ENCODE peak calls at places on chromosomes 4 and X, in eight cellular contexts. O is heart left ventricle; A is heart right ventricle; J is Karpas-422; Z is RWPE2; W is CD8-positive, alpha-beta T cell; N is HCT116; B is spleen. G is an unnamed sample. For H3K27me3 and H3K4me1, the result is how much of the 10 kb centered on the place peaks cover.

GRCh38 chr4:10639100-10639499 is 45.5 kb downstream of the CLNK start:
- DNase-seq in O (no peak), A (no peak), J (no peak), Z (no peak), W (no peak), N (no peak), B (no peak), G (peak)

GRCh38 chr4:20193522-20193902 is 58.2 kb upstream of the SLIT2 start:
- DNase-seq in O (no peak), A (no peak), J (no peak), Z (no peak), W (no peak), N (no peak), B (no peak), G (peak)

GRCh38 chrX:30888526-30889146 is 418 bp downstream of the TAB3 start:
- DNase-seq in O (no peak), A (no peak), J (peak), Z (no peak), W (no peak), N (no peak), B (no peak), G (peak)

GRCh38 chr4:143405197-143405730 is 68.6 kb downstream of the GAB1 start:
- DNase-seq in O (no peak), A (no peak), J (no peak), Z (no peak), W (no peak), N (no peak), B (no peak), G (no peak)

GRCh38 chr4:8035371-8035780 is 95.7 kb upstream of the AFAP1 start:
- DNase-seq in O (no peak), A (no peak), J (no peak), Z (peak), W (no peak), N (no peak), B (no peak), G (peak)

GRCh38 chr4:113145519-113146291 is 96.3 kb downstream of the ANK2 start:
- DNase-seq in O (peak), A (no peak), J (no peak), Z (no peak), W (no peak), N (no peak), B (no peak), G (no peak)

GRCh38 chrX:23931149-23931604 is 23.4 kb downstream of the CXorf58 start:
- DNase-seq in O (no peak), A (no peak), J (no peak), Z (no peak), W (no peak), N (no peak), B (no peak), G (no peak)

GRCh38 chr4:184792950-184793555 is 32.7 kb downstream of the ACSL1 start:
- DNase-seq in O (no peak), A (no peak), J (no peak), Z (peak), W (peak), N (peak), B (peak), G (peak)

GRCh38 chrX:152904151-152905080 is 6.5 kb downstream of the ZNF185 start:
- DNase-seq in O (no peak), A (peak), J (peak), Z (no peak), W (peak), N (no peak), B (peak), G (peak)

GRCh38 chr4:76690091-76690905 is 207.6 kb downstream of the SOWAHB start:
- DNase-seq in O (no peak), A (no peak), J (no peak), Z (no peak), W (no peak), N (no peak), B (no peak), G (no peak)

GRCh38 chrX:110384490-110384889 is 25.8 kb downstream of the RTL9 start:
- DNase-seq in O (no peak), A (no peak), J (no peak), Z (no peak), W (no peak), N (peak), B (no peak), G (no peak)

GRCh38 chrX:25144043-25144940 is 128.5 kb upstream of the ARX start:
- DNase-seq in O (peak), A (peak), J (peak), Z (no peak), W (peak), N (peak), B (no peak), G (peak)

GRCh38 chr4:856468-856901 is 30.6 kb upstream of the CPLX1 start:
- DNase-seq in O (no peak), A (no peak), J (no peak), Z (peak), W (no peak), N (no peak), B (peak), G (no peak)

GRCh38 chrX:20530319-20530979 is 263.7 kb upstream of the RPS6KA3 start:
- DNase-seq in O (peak), A (no peak), J (peak), Z (no peak), W (peak), N (peak), B (no peak), G (no peak)

GRCh38 chr4:40241936-40242590 is 45.2 kb downstream of the RHOH start:
- DNase-seq in O (no peak), A (no peak), J (no peak), Z (no peak), W (no peak), N (no peak), B (no peak), G (no peak)

GRCh38 chrX:153214934-153215333 is 35.9 kb downstream of the MAGEA1 start:
- DNase-seq in O (no peak), A (no peak), J (peak), Z (no peak), W (no peak), N (no peak), B (no peak), G (no peak)

GRCh38 chrX:55919367-55920221 is 202.0 kb downstream of the RRAGB start:
- DNase-seq in O (no peak), A (no peak), J (peak), Z (no peak), W (no peak), N (no peak), B (peak), G (no peak)

GRCh38 chr4:9898596-9899345 is 117.3 kb downstream of the DRD5 start:
- DNase-seq in O (peak), A (peak), J (peak), Z (no peak), W (no peak), N (peak), B (no peak), G (no peak)

GRCh38 chr4:42676066-42676951 is 19.4 kb upstream of the ATP8A1 start:
- DNase-seq in O (no peak), A (no peak), J (no peak), Z (no peak), W (no peak), N (no peak), B (no peak), G (no peak)

GRCh38 chr4:41129936-41130440 is 84.4 kb downstream of the APBB2 start:
- DNase-seq in O (no peak), A (no peak), J (no peak), Z (no peak), W (no peak), N (no peak), B (no peak), G (no peak)

GRCh38 chr4:184745747-184746531 is 12.0 kb upstream of the CENPU start:
- DNase-seq in O (peak), A (peak), J (peak), Z (no peak), W (peak), N (peak), B (no peak), G (peak)

GRCh38 chr4:107800686-107801085 is 24.0 kb upstream of the SGMS2 start:
- DNase-seq in O (no peak), A (no peak), J (no peak), Z (no peak), W (no peak), N (no peak), B (no peak), G (no peak)

GRCh38 chr4:26346203-26346620 is 25.4 kb downstream of the RBPJ start:
- DNase-seq in O (no peak), A (no peak), J (no peak), Z (no peak), W (no peak), N (no peak), B (no peak), G (peak)

GRCh38 chrX:118550792-118551191 is 55.2 kb downstream of the DOCK11 start:
- DNase-seq in O (no peak), A (no peak), J (no peak), Z (no peak), W (no peak), N (no peak), B (no peak), G (no peak)

GRCh38 chr4:153075256-153075630 is 129.0 kb upstream of the TRIM2 start:
- DNase-seq in O (no peak), A (no peak), J (no peak), Z (no peak), W (no peak), N (no peak), B (no peak), G (no peak)

GRCh38 chr4:163111588-163111987 is 55.1 kb downstream of the NAF1 start:
- DNase-seq in O (no peak), A (no peak), J (no peak), Z (no peak), W (no peak), N (no peak), B (no peak), G (no peak)

GRCh38 chrX:41561045-41561444 is 113.9 kb downstream of the NYX start:
- DNase-seq in O (no peak), A (no peak), J (no peak), Z (no peak), W (peak), N (no peak), B (no peak), G (peak)

GRCh38 chrX:153625271-153626024 is 21.6 kb upstream of the DUSP9 start:
- DNase-seq in O (no peak), A (peak), J (no peak), Z (no peak), W (no peak), N (no peak), B (peak), G (no peak)

GRCh38 chrX:107447642-107448041 is 1.8 kb upstream of the FRMPD3 start:
- DNase-seq in O (no peak), A (no peak), J (no peak), Z (no peak), W (no peak), N (no peak), B (no peak), G (no peak)

GRCh38 chr4:7928711-7929505 is 10.8 kb downstream of the AFAP1 start:
- DNase-seq in O (no peak), A (no peak), J (no peak), Z (no peak), W (no peak), N (peak), B (no peak), G (no peak)

GRCh38 chrX:40007136-40007535 is 90.6 kb downstream of the BCOR start:
- DNase-seq in O (no peak), A (no peak), J (no peak), Z (no peak), W (no peak), N (no peak), B (no peak), G (no peak)

GRCh38 chrX:40007746-40008705 is 89.7 kb downstream of the BCOR start:
- DNase-seq in O (no peak), A (no peak), J (no peak), Z (no peak), W (no peak), N (no peak), B (no peak), G (no peak)

GRCh38 chrX:40004916-40005289 is 92.9 kb downstream of the BCOR start:
- DNase-seq in O (no peak), A (no peak), J (no peak), Z (no peak), W (no peak), N (no peak), B (peak), G (no peak)

GRCh38 chrX:40005290-40006011 is 92.3 kb downstream of the BCOR start:
- DNase-seq in O (no peak), A (peak), J (no peak), Z (no peak), W (peak), N (no peak), B (peak), G (no peak)

DNA sequence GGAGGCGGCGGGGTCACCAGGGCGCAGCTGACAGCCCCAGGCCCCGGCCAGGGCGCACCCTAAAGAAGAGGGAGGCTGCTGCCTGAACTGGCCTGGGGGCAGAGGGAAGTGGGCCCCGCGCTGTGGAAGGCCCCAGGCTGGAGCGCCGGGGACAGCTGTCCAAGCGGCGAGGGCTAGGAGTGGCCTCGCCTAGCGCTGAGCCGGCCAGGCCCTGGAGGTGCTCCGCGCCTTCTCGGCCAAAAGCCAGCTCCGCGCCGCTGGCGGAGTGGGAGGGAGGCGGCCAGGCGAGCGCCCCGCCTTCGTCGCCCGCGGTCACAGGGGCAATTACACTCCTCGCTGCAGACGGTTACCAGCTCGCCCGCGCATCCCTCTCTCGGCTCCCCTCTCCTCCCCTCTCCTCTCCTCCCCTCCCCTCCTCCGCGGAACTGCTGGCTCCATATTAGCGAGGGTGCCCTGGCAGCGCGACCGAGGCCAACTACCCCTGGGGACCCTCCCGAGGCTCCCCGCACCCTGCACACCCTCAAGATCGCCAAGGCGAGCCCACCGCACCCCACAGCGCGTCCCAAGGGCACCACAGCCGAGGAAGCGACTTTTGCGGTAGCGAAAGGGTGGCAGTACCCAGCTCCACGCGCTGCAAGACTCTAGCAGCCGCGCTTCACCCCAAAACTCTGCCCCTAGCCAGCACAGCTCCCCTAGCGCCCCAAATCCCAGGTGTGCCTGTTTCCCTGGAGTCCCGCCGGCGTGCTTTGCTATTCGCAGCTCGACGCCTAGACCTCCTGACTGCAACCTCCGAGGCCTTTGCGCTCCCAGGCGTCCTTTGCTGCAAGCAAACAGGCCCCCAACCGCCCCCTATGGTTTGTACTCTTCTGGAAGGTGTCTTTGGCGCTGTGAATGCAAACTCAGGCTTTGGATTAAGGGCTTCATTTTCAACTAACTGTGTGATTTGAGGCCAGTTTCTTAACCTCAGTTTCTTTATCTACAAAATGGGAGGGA is 91.4 kb downstream of the BCOR start:
- DNase-seq in O (peak), A (peak), J (no peak), Z (no peak), W (no peak), N (no peak), B (peak), G (no peak)
- H3K4me3 ChIP-seq in O (peak), A (peak), J (no peak), Z (no peak), W (peak), N (no peak), B (peak), G (no peak)

GRCh38 chrX:138939038-138939437 is 227.5 kb upstream of the FGF13 start:
- DNase-seq in O (peak), A (no peak), J (no peak), Z (no peak), W (no peak), N (no peak), B (no peak), G (no peak)
- H3K27me3 ChIP-seq in O (under half), A (under half), J (under half), Z (under half), W (under half), N (under half), B (under half), G (under half)

DNA sequence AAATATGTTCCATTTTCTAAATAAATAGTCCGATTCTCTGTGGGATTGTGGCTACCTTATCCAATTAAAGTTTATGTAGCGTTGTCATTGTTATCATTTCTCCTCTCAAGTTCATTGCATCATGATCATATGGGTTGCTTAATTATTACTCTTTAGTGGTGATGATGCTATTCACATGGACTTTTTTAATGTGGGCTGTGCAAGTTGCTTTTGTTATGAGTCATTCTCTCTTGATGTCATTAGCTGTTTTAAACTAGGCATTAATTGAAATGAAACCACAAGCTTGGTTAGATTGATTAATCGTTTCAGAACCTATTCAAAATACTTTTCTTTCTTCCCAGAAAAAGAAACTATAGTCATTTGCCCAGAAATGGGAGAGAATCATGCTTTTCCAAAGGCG is 38.2 kb downstream of the NHS start:
- DNase-seq in O (no peak), A (no peak), J (no peak), Z (no peak), W (no peak), N (peak), B (no peak), G (no peak)
- H3K4me1 ChIP-seq in O (under half), A (under half), J (under half), Z (under half), W (under half), N (half or more), B (under half), G (half or more)

GRCh38 chr4:83339573-83339972 is 4.9 kb upstream of the HPSE start:
- DNase-seq in O (no peak), A (no peak), J (no peak), Z (no peak), W (no peak), N (no peak), B (no peak), G (no peak)

GRCh38 chr4:83334425-83335241 is at the start of gene HPSE:
- DNase-seq in O (peak), A (peak), J (peak), Z (peak), W (peak), N (peak), B (peak), G (peak)

GRCh38 chr4:83331959-83332358 is 2.7 kb downstream of the HPSE start:
- DNase-seq in O (no peak), A (no peak), J (no peak), Z (no peak), W (no peak), N (no peak), B (no peak), G (no peak)

GRCh38 chr4:83340692-83341343 is 6.2 kb upstream of the HPSE start:
- DNase-seq in O (no peak), A (no peak), J (no peak), Z (no peak), W (peak), N (no peak), B (no peak), G (no peak)

GRCh38 chr4:83335691-83336090 is 1.0 kb upstream of the HPSE start:
- DNase-seq in O (no peak), A (no peak), J (no peak), Z (no peak), W (no peak), N (no peak), B (no peak), G (no peak)
- H3K4me3 ChIP-seq in O (no peak), A (no peak), J (no peak), Z (no peak), W (no peak), N (no peak), B (no peak), G (no peak)

G was measured in SJSA1.